ENCODE peak calls at places on chromosomes 2 and 18, in nine cellular contexts. N, E, L, M, A, X, Z, B and U are unnamed samples.
A peak's percentile ranks its signal among the peaks of the same experiment; 100 is the strongest.

GRCh38 chr18:37778417-37779165 is 213.0 kb upstream of the CELF4 start:
- DNase-seq in N (peak; percentile 10), L (no peak), X (peak; percentile 16), M (peak; percentile 86), B (peak; percentile 2), E (peak; percentile 71), A (no peak), Z (peak; percentile 84), U (peak; percentile 52)

GRCh38 chr2:9990735-9991134 is 39.2 kb downstream of the GRHL1 start:
- DNase-seq in L (no peak), Z (no peak), X (peak; percentile 56), E (no peak), N (no peak), A (no peak), M (peak; percentile 31), B (no peak), U (no peak)

GRCh38 chr2:24863636-24864035 is 56.4 kb downstream of the ADCY3 start:
- DNase-seq in N (no peak), M (no peak), Z (no peak), B (peak; percentile 37), E (no peak), A (no peak), X (no peak), L (no peak), U (no peak)

GRCh38 chr2:28949617-28950305 is 31.3 kb upstream of the TOGARAM2 start:
- DNase-seq in M (no peak), A (no peak), B (no peak), L (no peak), Z (no peak), X (no peak), N (no peak), E (no peak), U (no peak)

GRCh38 chr2:1282552-1282951 is 130.7 kb upstream of the TPO start:
- DNase-seq in X (no peak), M (peak; percentile 44), E (no peak), L (no peak), Z (peak; percentile 34), B (no peak), A (no peak), N (no peak), U (no peak)

GRCh38 chr18:78477840-78478239 is 501.8 kb upstream of the SALL3 start:
- DNase-seq in Z (no peak), E (no peak), B (no peak), A (no peak), M (no peak), X (no peak), L (no peak), N (no peak), U (no peak)

GRCh38 chr18:3998698-3999333 is 456.3 kb downstream of the DLGAP1 start:
- DNase-seq in Z (no peak), B (peak; percentile 54), X (peak; percentile 53), E (no peak), L (no peak), N (no peak), M (peak; percentile 17), A (no peak), U (no peak)

GRCh38 chr2:150485114-150485870 is 2.2 kb downstream of the RND3 start:
- DNase-seq in E (peak; percentile 24), L (no peak), N (no peak), M (peak; percentile 63), A (no peak), X (peak; percentile 49), Z (peak; percentile 41), B (peak; percentile 76), U (peak; percentile 77)

GRCh38 chr18:69817335-69817935 is 130.2 kb downstream of the CD226 start:
- DNase-seq in B (peak; percentile 55), X (no peak), N (no peak), E (no peak), A (no peak), Z (no peak), M (no peak), L (no peak), U (no peak)

GRCh38 chr2:109279243-109279860 is 150.3 kb downstream of the SH3RF3 start:
- DNase-seq in Z (no peak), N (no peak), B (no peak), A (no peak), E (no peak), X (no peak), L (no peak), M (no peak), U (no peak)

GRCh38 chr2:11343626-11344341 is 652 bp downstream of the ROCK2 start:
- DNase-seq in Z (peak; percentile 29), N (no peak), L (peak; percentile 30), A (peak; percentile 34), X (peak; percentile 42), E (peak; percentile 53), B (no peak), M (peak; percentile 53), U (peak; percentile 79)

GRCh38 chr2:83915381-83915780 is 543.7 kb downstream of the SUCLG1 start:
- DNase-seq in X (no peak), B (no peak), A (no peak), N (no peak), E (no peak), L (no peak), Z (no peak), M (no peak), U (no peak)

GRCh38 chr2:68807821-68808266 is 63.4 kb downstream of the BMP10 start:
- DNase-seq in X (peak; percentile 29), Z (no peak), N (no peak), M (no peak), L (no peak), A (peak; percentile 47), E (no peak), B (no peak), U (no peak)

GRCh38 chr2:11581129-11581796 is 47.4 kb downstream of the GREB1 start:
- DNase-seq in N (no peak), E (no peak), B (no peak), A (no peak), Z (no peak), L (no peak), M (no peak), X (no peak), U (no peak)

GRCh38 chr18:30406728-30407127 is 635.8 kb downstream of the DSC3 start:
- DNase-seq in L (no peak), M (no peak), B (no peak), Z (no peak), A (no peak), E (no peak), N (no peak), X (no peak), U (no peak)

GRCh38 chr18:50816767-50817166 is 3.0 kb downstream of the MRO start:
- DNase-seq in Z (no peak), E (peak; percentile 34), B (no peak), M (no peak), L (no peak), A (no peak), N (no peak), X (no peak), U (no peak)

GRCh38 chr2:168428431-168428830 is 27.6 kb upstream of the CERS6 start:
- DNase-seq in M (no peak), E (no peak), Z (no peak), N (no peak), B (no peak), X (no peak), A (no peak), L (no peak), U (no peak)

GRCh38 chr18:52007109-52007508 is 332.9 kb upstream of the DCC start:
- DNase-seq in E (no peak), N (no peak), B (no peak), M (no peak), X (no peak), A (no peak), L (no peak), Z (no peak), U (no peak)

GRCh38 chr2:19262150-19262549 is 96.3 kb downstream of the OSR1 start:
- DNase-seq in L (no peak), M (no peak), N (no peak), Z (no peak), B (no peak), E (no peak), A (no peak), X (no peak), U (no peak)

GRCh38 chr2:223532161-223532560 is 70.0 kb downstream of the SCG2 start:
- DNase-seq in M (no peak), A (no peak), Z (no peak), N (no peak), L (no peak), E (no peak), B (peak; percentile 23), X (no peak), U (no peak)

GRCh38 chr2:48433682-48434081 is 96.3 kb upstream of the STON1 start:
- DNase-seq in A (no peak), X (peak; percentile 60), N (no peak), E (no peak), L (no peak), B (no peak), Z (no peak), M (no peak), U (no peak)

GRCh38 chr2:14451312-14451711 is 181.2 kb upstream of the LRATD1 start:
- DNase-seq in Z (no peak), X (no peak), M (peak; percentile 22), E (no peak), L (no peak), A (no peak), N (no peak), B (no peak), U (no peak)

GRCh38 chr2:198347936-198348335 is 543.5 kb downstream of the PLCL1 start:
- DNase-seq in Z (no peak), N (no peak), M (no peak), X (no peak), L (no peak), A (no peak), E (no peak), B (no peak), U (no peak)

GRCh38 chr18:70431203-70431624 is 142.4 kb downstream of the SOCS6 start:
- DNase-seq in X (no peak), A (no peak), B (peak; percentile 59), M (no peak), L (no peak), E (no peak), Z (no peak), N (no peak), U (no peak)

GRCh38 chr2:105498281-105498846 is 99.5 kb upstream of the FHL2 start:
- DNase-seq in B (no peak), Z (no peak), A (no peak), E (no peak), L (no peak), X (no peak), M (no peak), N (no peak), U (no peak)

GRCh38 chr2:20356042-20356441 is 5.4 kb upstream of the PUM2 start:
- DNase-seq in E (no peak), A (no peak), N (no peak), X (no peak), L (no peak), M (no peak), B (peak; percentile 52), Z (no peak), U (no peak)

GRCh38 chr2:67842375-67842959 is 220.3 kb downstream of the C1D start:
- DNase-seq in Z (no peak), B (no peak), E (no peak), A (no peak), N (no peak), M (no peak), X (no peak), L (no peak), U (no peak)